ENCODE peak calls at places on chromosome 4, in eight cellular contexts. J, Q, C, X, N, R, L and H are unnamed samples.

GRCh38 chr4:177938226-177938625 is 496.0 kb upstream of the AGA start:
- DNase-seq in C (no peak), L (peak), Q (no peak), N (no peak), X (no peak), J (no peak), R (no peak), H (no peak)

GRCh38 chr4:118997601-118998000 is 108.9 kb downstream of the SYNPO2 start:
- DNase-seq in C (no peak), J (no peak), Q (no peak), R (no peak), L (no peak), X (no peak), N (no peak), H (no peak)

GRCh38 chr4:165328101-165328425 is 594 bp downstream of the MSMO1 start:
- DNase-seq in R (no peak), X (no peak), N (no peak), J (no peak), Q (no peak), C (no peak), L (no peak), H (no peak)

GRCh38 chr4:102760645-102761477 is at the start of gene MANBA:
- DNase-seq in Q (peak), C (peak), R (peak), N (no peak), X (no peak), J (peak), L (peak), H (peak)

GRCh38 chr4:24179201-24179840 is 289.5 kb upstream of the PPARGC1A start:
- DNase-seq in J (no peak), X (no peak), Q (no peak), N (no peak), R (no peak), C (no peak), L (no peak), H (no peak)

GRCh38 chr4:76882630-76883029 is 15.3 kb downstream of the SOWAHB start:
- DNase-seq in J (no peak), N (no peak), X (no peak), R (no peak), Q (no peak), C (no peak), L (peak), H (no peak)

GRCh38 chr4:129899849-129900248 is 803.9 kb downstream of the C4orf33 start:
- DNase-seq in J (no peak), L (no peak), Q (no peak), R (no peak), X (no peak), C (no peak), N (no peak), H (no peak)

GRCh38 chr4:2931765-2932560 is 31.2 kb downstream of the NOP14 start:
- DNase-seq in J (no peak), L (no peak), Q (peak), N (no peak), R (no peak), X (no peak), C (no peak), H (no peak)

GRCh38 chr4:41281038-41281634 is 24.4 kb downstream of the UCHL1 start:
- DNase-seq in J (peak), R (peak), N (peak), Q (no peak), C (peak), L (peak), X (no peak), H (peak)

GRCh38 chr4:54400802-54401201 is 171.7 kb downstream of the PDGFRA start:
- DNase-seq in N (peak), Q (no peak), C (peak), X (peak), R (no peak), J (no peak), L (peak), H (peak)

GRCh38 chr4:167021545-167022155 is 212.6 kb downstream of the SPOCK3 start:
- DNase-seq in N (peak), X (peak), L (peak), R (peak), Q (peak), J (peak), C (peak), H (peak)